ENCODE peak calls at places on chromosomes 5 and 9, in eight cellular contexts. One of them, this sample, is unnamed.

GRCh38 chr9:134624119-134624826 is 17.3 kb upstream of the COL5A1 start:
- DNase-seq in transverse colon: no peak
- DNase-seq in HuH-7: no peak
- DNase-seq in H7: peak
- DNase-seq in myocyte: no peak
- DNase-seq in nucleus accumbens: no peak
- DNase-seq in psoas muscle: no peak
- DNase-seq in HT1080: no peak
- DNase-seq in this sample: peak

GRCh38 chr9:91727316-91727861 is 222.6 kb downstream of the ROR2 start:
- DNase-seq in psoas muscle: no peak
- DNase-seq in transverse colon: no peak
- DNase-seq in HT1080: peak
- DNase-seq in myocyte: peak
- DNase-seq in H7: peak
- DNase-seq in HuH-7: peak
- DNase-seq in nucleus accumbens: no peak
- DNase-seq in this sample: no peak

GRCh38 chr9:38339496-38339895 is 53.0 kb upstream of the ALDH1B1 start:
- DNase-seq in HT1080: no peak
- DNase-seq in psoas muscle: peak
- DNase-seq in nucleus accumbens: no peak
- DNase-seq in H7: no peak
- DNase-seq in myocyte: no peak
- DNase-seq in transverse colon: no peak
- DNase-seq in HuH-7: no peak
- DNase-seq in this sample: no peak

GRCh38 chr9:1457460-1457859 is 407.3 kb downstream of the DMRT2 start:
- DNase-seq in psoas muscle: no peak
- DNase-seq in nucleus accumbens: no peak
- DNase-seq in H7: no peak
- DNase-seq in HT1080: no peak
- DNase-seq in myocyte: no peak
- DNase-seq in HuH-7: no peak
- DNase-seq in transverse colon: no peak
- DNase-seq in this sample: no peak

GRCh38 chr5:1511651-1512540 is 11.9 kb downstream of the LPCAT1 start:
- DNase-seq in H7: peak
- DNase-seq in HT1080: peak
- DNase-seq in nucleus accumbens: no peak
- DNase-seq in HuH-7: peak
- DNase-seq in psoas muscle: peak
- DNase-seq in transverse colon: peak
- DNase-seq in myocyte: peak
- DNase-seq in this sample: peak

GRCh38 chr5:56480305-56481146 is 247.4 kb upstream of the ANKRD55 start:
- DNase-seq in nucleus accumbens: peak
- DNase-seq in HT1080: no peak
- DNase-seq in HuH-7: peak
- DNase-seq in myocyte: peak
- DNase-seq in transverse colon: peak
- DNase-seq in H7: peak
- DNase-seq in psoas muscle: peak
- DNase-seq in this sample: no peak

GRCh38 chr9:35518212-35518917 is 28.5 kb downstream of the RUSC2 start:
- DNase-seq in psoas muscle: peak
- DNase-seq in H7: peak
- DNase-seq in nucleus accumbens: no peak
- DNase-seq in transverse colon: no peak
- DNase-seq in HuH-7: peak
- DNase-seq in HT1080: peak
- DNase-seq in myocyte: peak
- DNase-seq in this sample: peak

GRCh38 chr9:73143606-73144328 is 7.9 kb upstream of the ANXA1 start:
- DNase-seq in HT1080: peak
- DNase-seq in HuH-7: no peak
- DNase-seq in psoas muscle: no peak
- DNase-seq in transverse colon: no peak
- DNase-seq in H7: peak
- DNase-seq in nucleus accumbens: no peak
- DNase-seq in myocyte: peak
- DNase-seq in this sample: no peak

GRCh38 chr5:83256091-83256775 is 178.9 kb downstream of the XRCC4 start:
- DNase-seq in H7: no peak
- DNase-seq in HT1080: no peak
- DNase-seq in psoas muscle: no peak
- DNase-seq in transverse colon: no peak
- DNase-seq in myocyte: no peak
- DNase-seq in nucleus accumbens: no peak
- DNase-seq in HuH-7: no peak
- DNase-seq in this sample: no peak

GRCh38 chr5:77449277-77449676 is 42.8 kb downstream of the WDR41 start:
- DNase-seq in HT1080: no peak
- DNase-seq in H7: no peak
- DNase-seq in psoas muscle: no peak
- DNase-seq in HuH-7: no peak
- DNase-seq in nucleus accumbens: no peak
- DNase-seq in myocyte: no peak
- DNase-seq in transverse colon: no peak
- DNase-seq in this sample: no peak